ENCODE peak calls at places on chromosome 20, in four cellular contexts. C, Y, Z and A are unnamed samples.

GRCh38 chr20:57595041-57596030 is 24.9 kb downstream of the ZBP1 start:
- DNase-seq in C (no peak), Y (no peak), Z (no peak), A (no peak)

GRCh38 chr20:7496394-7497111 is 443.7 kb downstream of the HAO1 start:
- DNase-seq in C (no peak), Y (no peak), Z (no peak), A (no peak)

GRCh38 chr20:15547109-15547508 is 1026.1 kb downstream of the KIF16B start:
- DNase-seq in C (no peak), Y (no peak), Z (no peak), A (no peak)

GRCh38 chr20:57688864-57689263 is 21.0 kb downstream of the PMEPA1 start:
- DNase-seq in C (no peak), Y (no peak), Z (no peak), A (no peak)

GRCh38 chr20:50323777-50324604 is 133.4 kb downstream of the CEBPB start:
- DNase-seq in C (no peak), Y (no peak), Z (peak; percentile 14), A (no peak)

GRCh38 chr20:52484438-52484837 is 292.9 kb upstream of the ZFP64 start:
- DNase-seq in C (peak; percentile 81), Y (no peak), Z (no peak), A (no peak)

GRCh38 chr20:913306-913849 is 2.8 kb downstream of the ANGPT4 start:
- DNase-seq in C (no peak), Y (no peak), Z (no peak), A (no peak)

GRCh38 chr20:50186151-50186885 is 4.3 kb upstream of the CEBPB start:
- DNase-seq in C (peak; percentile 87), Y (peak; percentile 87), Z (peak; percentile 92), A (peak; percentile 79)

GRCh38 chr20:63475209-63475608 is 2.8 kb upstream of the KCNQ2 start:
- DNase-seq in C (peak; percentile 62), Y (no peak), Z (no peak), A (no peak)

GRCh38 chr20:51700809-51701285 is 67.3 kb downstream of the ATP9A start:
- DNase-seq in C (peak; percentile 79), Y (no peak), Z (no peak), A (no peak)

GRCh38 chr20:32157611-32158010 is 48.1 kb downstream of the TM9SF4 start:
- DNase-seq in C (no peak), Y (no peak), Z (no peak), A (no peak)

GRCh38 chr20:14009206-14009605 is 13.9 kb downstream of the MACROD2 start:
- DNase-seq in C (no peak), Y (no peak), Z (no peak), A (no peak)

GRCh38 chr20:62117658-62118057 is 4.6 kb upstream of the LSM14B start:
- DNase-seq in C (no peak), Y (peak; percentile 45), Z (no peak), A (peak; percentile 71)

GRCh38 chr20:11235058-11235457 is 561.3 kb upstream of the JAG1 start:
- DNase-seq in C (peak; percentile 26), Y (no peak), Z (no peak), A (no peak)

GRCh38 chr20:50141018-50141675 is 12.4 kb downstream of the PEDS1 start:
- DNase-seq in C (no peak), Y (no peak), Z (no peak), A (no peak)

GRCh38 chr20:62593616-62594015 is 48.7 kb upstream of the SLCO4A1 start:
- DNase-seq in C (no peak), Y (no peak), Z (no peak), A (no peak)

GRCh38 chr20:22402990-22403859 is 181.1 kb downstream of the FOXA2 start:
- DNase-seq in C (no peak), Y (no peak), Z (no peak), A (no peak)

GRCh38 chr20:47552996-47553395 is 51.3 kb downstream of the NCOA3 start:
- DNase-seq in C (no peak), Y (no peak), Z (no peak), A (no peak)
- TF ChIP-seq CTCF in C (no peak), Y (no peak), Z (no peak), A (no peak)

GRCh38 chr20:17566345-17566744 is 3.5 kb upstream of the DSTN start:
- DNase-seq in C (no peak), Y (no peak), Z (no peak), A (no peak)
- H3K27ac ChIP-seq in C (peak overlapping the region; percentile 28), Y (no peak overlapping the region), Z (peak overlapping the region; percentile 100), A (no peak overlapping the region)

DNA sequence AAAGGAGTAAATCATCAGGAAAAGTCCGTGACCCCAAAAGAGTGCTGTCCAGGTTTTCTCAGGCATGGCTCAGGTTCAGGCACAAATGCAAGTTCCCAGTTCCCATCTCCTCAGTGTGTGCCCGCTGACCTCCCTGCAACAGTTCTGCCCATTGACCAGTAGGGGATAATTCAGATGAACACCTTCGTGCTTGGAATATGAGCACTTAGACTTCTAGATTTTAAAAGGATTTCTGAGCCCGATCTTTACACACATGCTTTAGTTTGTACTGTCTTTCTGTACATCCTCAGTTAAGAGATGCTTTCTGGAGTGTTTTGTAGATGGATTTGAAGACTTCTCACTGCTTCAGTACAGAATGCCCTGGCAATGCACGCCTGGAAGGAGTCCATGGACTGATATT is 239.7 kb upstream of the PLCB4 start:
- DNase-seq in C (no peak), Y (no peak), Z (no peak), A (no peak)
- TF ChIP-seq CTCF in C (no peak), Y (no peak), Z (no peak), A (no peak)

GRCh38 chr20:4720121-4720976 is 1.4 kb upstream of the PRND start:
- DNase-seq in C (peak; percentile 87), Y (peak; percentile 79), Z (peak; percentile 64), A (peak; percentile 45)
- H3K27ac ChIP-seq in C (no peak overlapping the region), Y (peak overlapping the region; percentile 27), Z (peak overlapping the region; percentile 77), A (no peak overlapping the region)

GRCh38 chr20:46312075-46312944 is 4.0 kb upstream of the CDH22 start:
- DNase-seq in C (no peak), Y (no peak), Z (no peak), A (no peak)
- TF ChIP-seq CTCF in C (no peak), Y (no peak), Z (no peak), A (no peak)

DNA sequence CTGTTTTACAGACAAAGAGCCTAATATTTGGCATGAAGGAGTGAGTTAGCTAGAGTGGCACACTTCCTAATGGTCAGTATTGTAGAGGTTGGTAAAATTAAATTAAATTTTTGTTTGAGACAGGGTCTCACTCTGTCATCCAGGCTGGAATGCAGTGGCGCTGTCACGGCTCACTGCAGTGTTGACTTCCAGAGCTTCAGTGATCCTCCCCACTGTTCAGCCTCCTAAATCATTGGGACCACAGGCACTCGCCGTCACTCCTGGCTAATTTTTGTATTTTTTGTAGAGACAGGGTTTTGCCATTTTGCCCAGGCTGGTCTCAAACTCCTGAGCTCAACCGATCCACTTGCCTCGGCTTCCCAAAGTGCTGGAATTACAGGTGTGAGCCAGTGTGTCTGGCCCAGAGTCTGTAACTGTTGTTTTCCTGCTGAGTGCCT is 70.9 kb downstream of the SCAND1 start:
- DNase-seq in C (no peak), Y (no peak), Z (no peak), A (no peak)
- H3K27ac ChIP-seq in C (peak overlapping the region; percentile 99), Y (no peak overlapping the region), Z (peak overlapping the region; percentile 71), A (peak overlapping the region; percentile 82)

GRCh38 chr20:60371456-60371855 is 413.2 kb downstream of the CDH26 start:
- DNase-seq in C (no peak), Y (no peak), Z (no peak), A (no peak)
- TF ChIP-seq CTCF in C (no peak), Y (no peak), Z (no peak), A (no peak)

GRCh38 chr20:24948939-24949679 is at the start of gene CST7:
- DNase-seq in C (no peak), Y (no peak), Z (no peak), A (peak; percentile 34)
- H3K27ac ChIP-seq in C (no peak within 1 kb of the TSS), Y (no peak within 1 kb of the TSS), Z (no peak within 1 kb of the TSS), A (no peak within 1 kb of the TSS)

GRCh38 chr20:41248371-41249024 is 69.0 kb downstream of the ZHX3 start:
- DNase-seq in C (peak; percentile 53), Y (peak; percentile 17), Z (no peak), A (no peak)

GRCh38 chr20:41242352-41242751 is 75.2 kb downstream of the ZHX3 start:
- DNase-seq in C (no peak), Y (no peak), Z (no peak), A (no peak)

GRCh38 chr20:41242807-41243206 is 74.7 kb downstream of the ZHX3 start:
- DNase-seq in C (no peak), Y (no peak), Z (no peak), A (no peak)

GRCh38 chr20:41247523-41248370 is 69.8 kb downstream of the ZHX3 start:
- DNase-seq in C (no peak), Y (no peak), Z (no peak), A (no peak)

GRCh38 chr20:41245086-41245707 is 72.3 kb downstream of the ZHX3 start:
- DNase-seq in C (no peak), Y (peak; percentile 39), Z (no peak), A (no peak)
- TF ChIP-seq CTCF in C (no peak), Y (peak; percentile 27), Z (no peak), A (no peak)